ENCODE peak calls at places on chromosomes 4 and X, in eight cellular contexts. J is activated naive CD4-positive, alpha-beta T cell treated with anti-CD3 and anti-CD28 coated beads, Interleukin-2, amount 50 U/mL, for 72 hours; L is left ventricle myocardium inferior; X is germinal center; E is cerebellum; U is D341Med; D is AG09309; V is cardiac fibroblast. A is an unnamed sample.
A peak's percentile ranks its signal among the peaks of the same experiment; 100 is the strongest.

GRCh38 chr4:150209140-150209829 is 131.0 kb downstream of the DCLK2 start:
- DNase-seq in J (peak; percentile 29), L (peak; percentile 68), X (peak; percentile 25), E (no peak), U (peak; percentile 71), D (peak; percentile 13), V (peak; percentile 85), A (peak; percentile 21)

GRCh38 chr4:25984796-25985195 is 70.8 kb downstream of the SMIM20 start:
- DNase-seq in J (no peak), L (no peak), X (no peak), E (no peak), U (no peak), D (no peak), V (no peak), A (no peak)

GRCh38 chrX:13898603-13899002 is 81.7 kb upstream of the GPM6B start:
- DNase-seq in J (no peak), L (no peak), X (no peak), E (no peak), U (no peak), D (no peak), V (no peak), A (no peak)

GRCh38 chr4:76458829-76459228 is 23.8 kb downstream of the SHROOM3 start:
- DNase-seq in J (no peak), L (no peak), X (no peak), E (no peak), U (no peak), D (no peak), V (peak; percentile 19), A (no peak)

GRCh38 chr4:172998527-172999469 is 169.8 kb upstream of the GALNT7 start:
- DNase-seq in J (no peak), L (no peak), X (no peak), E (no peak), U (no peak), D (no peak), V (peak; percentile 81), A (no peak)

GRCh38 chr4:163462556-163462955 is 11.0 kb downstream of the TKTL2 start:
- DNase-seq in J (no peak), L (no peak), X (no peak), E (no peak), U (no peak), D (no peak), V (no peak), A (no peak)

GRCh38 chrX:30039768-30040167 is 175.6 kb upstream of the MAGEB2 start:
- DNase-seq in J (no peak), L (no peak), X (no peak), E (no peak), U (no peak), D (no peak), V (peak; percentile 18), A (no peak)

GRCh38 chr4:122758033-122758432 is 25.5 kb downstream of the BBS12 start:
- DNase-seq in J (no peak), L (no peak), X (no peak), E (peak; percentile 6), U (peak; percentile 29), D (no peak), V (peak; percentile 63), A (peak; percentile 41)

GRCh38 chr4:41209187-41209586 is 5.2 kb downstream of the APBB2 start:
- DNase-seq in J (no peak), L (no peak), X (no peak), E (no peak), U (no peak), D (no peak), V (peak; percentile 32), A (no peak)

GRCh38 chrX:9646471-9647038 is 119.1 kb downstream of the GPR143 start:
- DNase-seq in J (no peak), L (no peak), X (no peak), E (no peak), U (no peak), D (no peak), V (peak; percentile 49), A (no peak)

GRCh38 chr4:87180767-87181166 is 39.7 kb downstream of the KLHL8 start:
- DNase-seq in J (no peak), L (no peak), X (no peak), E (no peak), U (no peak), D (no peak), V (peak; percentile 32), A (no peak)

GRCh38 chr4:157992038-157992706 is 180.7 kb downstream of the GASK1B start:
- DNase-seq in J (peak; percentile 52), L (no peak), X (peak; percentile 6), E (peak; percentile 31), U (peak; percentile 25), D (peak; percentile 42), V (peak; percentile 92), A (peak; percentile 81)

GRCh38 chrX:20514358-20514757 is 247.6 kb upstream of the RPS6KA3 start:
- DNase-seq in J (no peak), L (no peak), X (no peak), E (no peak), U (no peak), D (peak; percentile 29), V (peak; percentile 64), A (peak; percentile 45)

GRCh38 chr4:15521442-15522039 is 51.9 kb downstream of the CC2D2A start:
- DNase-seq in J (no peak), L (no peak), X (no peak), E (no peak), U (no peak), D (no peak), V (no peak), A (no peak)

GRCh38 chr4:74473155-74473811 is 28.3 kb downstream of the AREG start:
- DNase-seq in J (no peak), L (no peak), X (no peak), E (no peak), U (no peak), D (peak; percentile 33), V (peak; percentile 90), A (no peak)

GRCh38 chr4:16027114-16027513 is 56.7 kb downstream of the PROM1 start:
- DNase-seq in J (no peak), L (no peak), X (no peak), E (no peak), U (no peak), D (no peak), V (no peak), A (no peak)

GRCh38 chrX:134604701-134605271 is 53.5 kb downstream of the PLAC1 start:
- DNase-seq in J (no peak), L (peak; percentile 14), X (no peak), E (no peak), U (peak; percentile 74), D (no peak), V (peak; percentile 73), A (peak; percentile 87)

GRCh38 chr4:109764376-109764775 is 34.5 kb upstream of the PLA2G12A start:
- DNase-seq in J (no peak), L (peak; percentile 41), X (no peak), E (no peak), U (no peak), D (no peak), V (no peak), A (no peak)

GRCh38 chr4:1598206-1598605 is 85.9 kb downstream of the FAM53A start:
- DNase-seq in J (no peak), L (no peak), X (no peak), E (no peak), U (no peak), D (no peak), V (no peak), A (no peak)

GRCh38 chrX:115234220-115234557 is 293 bp upstream of the LRCH2 start:
- DNase-seq in J (no peak), L (no peak), X (no peak), E (peak; percentile 2), U (no peak), D (no peak), V (no peak), A (no peak)

GRCh38 chrX:55709735-55710134 is 7.8 kb upstream of the RRAGB start:
- DNase-seq in J (no peak), L (no peak), X (no peak), E (no peak), U (no peak), D (no peak), V (no peak), A (no peak)

GRCh38 chr4:23060776-23061175 is 368.0 kb downstream of the GBA3 start:
- DNase-seq in J (no peak), L (no peak), X (no peak), E (no peak), U (no peak), D (no peak), V (no peak), A (no peak)

GRCh38 chrX:151680805-151681204 is 14.5 kb upstream of the PRRG3 start:
- DNase-seq in J (peak; percentile 62), L (no peak), X (peak; percentile 20), E (no peak), U (peak; percentile 62), D (no peak), V (peak; percentile 7), A (peak; percentile 1)

GRCh38 chrX:20906571-20906970 is 467.6 kb upstream of the CNKSR2 start:
- DNase-seq in J (no peak), L (no peak), X (no peak), E (no peak), U (no peak), D (no peak), V (no peak), A (no peak)

GRCh38 chr4:72311291-72311690 is 257.7 kb downstream of the ADAMTS3 start:
- DNase-seq in J (no peak), L (no peak), X (no peak), E (no peak), U (no peak), D (no peak), V (no peak), A (no peak)

GRCh38 chrX:10631416-10632145 is 11.2 kb upstream of the MID1 start:
- DNase-seq in J (no peak), L (no peak), X (no peak), E (no peak), U (no peak), D (no peak), V (no peak), A (no peak)

GRCh38 chrX:123830309-123830708 is 29.5 kb upstream of the XIAP start:
- DNase-seq in J (no peak), L (no peak), X (peak; percentile 63), E (no peak), U (no peak), D (peak; percentile 27), V (peak; percentile 51), A (no peak)

GRCh38 chrX:149830192-149830873 is 48.6 kb downstream of the MAGEA9 start:
- DNase-seq in J (peak; percentile 9), L (no peak), X (no peak), E (no peak), U (peak; percentile 23), D (peak; percentile 0), V (peak; percentile 19), A (no peak)

GRCh38 chrX:7132335-7133035 is 15.0 kb upstream of the STS start:
- DNase-seq in J (no peak), L (no peak), X (peak; percentile 11), E (no peak), U (no peak), D (peak; percentile 55), V (peak; percentile 70), A (no peak)

GRCh38 chr4:7266525-7267292 is 74.4 kb downstream of the SORCS2 start:
- DNase-seq in J (no peak), L (no peak), X (no peak), E (no peak), U (no peak), D (peak; percentile 74), V (peak; percentile 60), A (no peak)

GRCh38 chrX:136185409-136186022 is 38.2 kb downstream of the FHL1 start:
- DNase-seq in J (no peak), L (no peak), X (no peak), E (peak; percentile 24), U (no peak), D (no peak), V (peak; percentile 62), A (no peak)

A was measured in NCI-H446.